ENCODE peak calls at places on chromosomes 1 and 21, in five cellular contexts. X is cardiac muscle cell, Y is head of caudate nucleus, T is T47D, Z is pancreas. D is an unnamed sample.

GRCh38 chr1:210232524-210233215 is at the start of gene SERTAD4:
- DNase-seq in X (peak; percentile 46), Y (peak; percentile 43), T (peak; percentile 84), Z (peak; percentile 66), D (peak; percentile 26)

GRCh38 chr1:93471911-93472310 is 24.0 kb downstream of the FNBP1L start:
- DNase-seq in X (peak; percentile 62), Y (no peak), T (no peak), Z (no peak), D (no peak)

GRCh38 chr1:17071794-17072193 is 18.0 kb upstream of the SDHB start:
- DNase-seq in X (no peak), Y (no peak), T (no peak), Z (no peak), D (no peak)

GRCh38 chr1:95117207-95118018 is at the start of gene TLCD4:
- DNase-seq in X (peak; percentile 49), Y (peak; percentile 20), T (peak; percentile 56), Z (peak; percentile 90), D (peak; percentile 74)

GRCh38 chr1:154838988-154839387 is 31.1 kb downstream of the KCNN3 start:
- DNase-seq in X (no peak), Y (no peak), T (no peak), Z (no peak), D (no peak)

GRCh38 chr1:212261361-212261929 is 23.8 kb upstream of the PPP2R5A start:
- DNase-seq in X (no peak), Y (no peak), T (no peak), Z (no peak), D (no peak)

GRCh38 chr1:9866836-9867235 is 43.1 kb upstream of the CLSTN1 start:
- DNase-seq in X (no peak), Y (no peak), T (no peak), Z (no peak), D (no peak)

GRCh38 chr21:41634211-41634694 is 126.3 kb upstream of the TMPRSS2 start:
- DNase-seq in X (no peak), Y (no peak), T (no peak), Z (no peak), D (no peak)

GRCh38 chr1:228373004-228373680 is 33.5 kb downstream of the TRIM11 start:
- DNase-seq in X (no peak), Y (no peak), T (no peak), Z (peak; percentile 46), D (no peak)

GRCh38 chr1:67250051-67250653 is 57.5 kb upstream of the IL12RB2 start:
- DNase-seq in X (no peak), Y (no peak), T (no peak), Z (no peak), D (peak; percentile 26)

GRCh38 chr1:154880651-154881050 is 10.6 kb upstream of the KCNN3 start:
- DNase-seq in X (no peak), Y (no peak), T (no peak), Z (no peak), D (no peak)

GRCh38 chr1:228416217-228416971 is at the start of gene TRIM17:
- DNase-seq in X (peak; percentile 44), Y (no peak), T (peak; percentile 83), Z (peak; percentile 75), D (no peak)

GRCh38 chr1:63921357-63921756 is 147.5 kb downstream of the ROR1 start:
- DNase-seq in X (no peak), Y (no peak), T (no peak), Z (no peak), D (no peak)

GRCh38 chr1:81894867-81895266 is 94.1 kb downstream of the ADGRL2 start:
- DNase-seq in X (peak; percentile 14), Y (no peak), T (no peak), Z (no peak), D (no peak)

GRCh38 chr1:72620453-72620852 is 338.1 kb upstream of the NEGR1 start:
- DNase-seq in X (peak; percentile 15), Y (no peak), T (no peak), Z (no peak), D (no peak)

GRCh38 chr1:11842154-11843041 is 5.2 kb downstream of the NPPA start:
- DNase-seq in X (peak; percentile 91), Y (no peak), T (no peak), Z (no peak), D (peak; percentile 45)

GRCh38 chr1:70134148-70134547 is 71.2 kb downstream of the LRRC40 start:
- DNase-seq in X (no peak), Y (no peak), T (no peak), Z (no peak), D (no peak)

GRCh38 chr21:28516996-28517592 is 475.6 kb downstream of the LTN1 start:
- DNase-seq in X (peak; percentile 67), Y (peak; percentile 39), T (peak; percentile 30), Z (peak; percentile 76), D (peak; percentile 80)

GRCh38 chr1:30188329-30188728 is 535.1 kb downstream of the MATN1 start:
- DNase-seq in X (no peak), Y (no peak), T (no peak), Z (no peak), D (no peak)

GRCh38 chr1:248622491-248623106 is 12.3 kb downstream of the OR2T11 start:
- DNase-seq in X (peak; percentile 42), Y (no peak), T (peak; percentile 13), Z (no peak), D (no peak)

GRCh38 chr21:34598931-34599400 is 15.9 kb downstream of the RCAN1 start:
- DNase-seq in X (no peak), Y (no peak), T (no peak), Z (no peak), D (no peak)

GRCh38 chr21:34812510-34813265 is 143.9 kb downstream of the CLIC6 start:
- DNase-seq in X (peak; percentile 58), Y (no peak), T (no peak), Z (no peak), D (no peak)

GRCh38 chr1:145982010-145982723 is 14.2 kb downstream of the TXNIP start:
- DNase-seq in X (no peak), Y (no peak), T (no peak), Z (no peak), D (no peak)

GRCh38 chr1:240241278-240241677 is 149.6 kb downstream of the FMN2 start:
- DNase-seq in X (no peak), Y (no peak), T (no peak), Z (no peak), D (no peak)

GRCh38 chr1:10779201-10779600 is 17.2 kb downstream of the CASZ1 start:
- DNase-seq in X (no peak), Y (no peak), T (no peak), Z (no peak), D (no peak)

GRCh38 chr1:199597152-199597551 is 430.4 kb upstream of the NR5A2 start:
- DNase-seq in X (no peak), Y (no peak), T (no peak), Z (no peak), D (no peak)

GRCh38 chr21:38468989-38469388 is 29.3 kb downstream of the ERG start:
- DNase-seq in X (no peak), Y (no peak), T (no peak), Z (no peak), D (no peak)

GRCh38 chr1:47692196-47692595 is 254.4 kb downstream of the FOXD2 start:
- DNase-seq in X (no peak), Y (no peak), T (no peak), Z (no peak), D (no peak)

GRCh38 chr1:185426761-185427698 is 110.0 kb upstream of the IVNS1ABP start:
- DNase-seq in X (peak; percentile 52), Y (no peak), T (no peak), Z (no peak), D (no peak)

GRCh38 chr1:41640141-41640751 is 155.8 kb upstream of the EDN2 start:
- DNase-seq in X (no peak), Y (no peak), T (no peak), Z (no peak), D (no peak)

GRCh38 chr1:231663211-231663792 is 36.7 kb downstream of the DISC1 start:
- DNase-seq in X (peak; percentile 42), Y (no peak), T (no peak), Z (no peak), D (peak; percentile 13)

GRCh38 chr1:168734946-168735345 is 5.9 kb upstream of the DPT start:
- DNase-seq in X (no peak), Y (no peak), T (no peak), Z (no peak), D (no peak)

GRCh38 chr1:36397083-36397377 is 678 bp downstream of the LSM10 start:
- DNase-seq in X (no peak), Y (no peak), T (no peak), Z (no peak), D (no peak)

GRCh38 chr21:15729674-15730483 is at the start of gene USP25:
- DNase-seq in X (peak; percentile 83), Y (peak; percentile 74), T (peak; percentile 90), Z (peak; percentile 98), D (peak; percentile 93)

D was measured in SJCRH30.